ENCODE peak calls at places on chromosomes 5 and 9, in eight cellular contexts. O is keratinocyte, P is thyroid gland, L is astrocyte of the spinal cord, Z is heart right ventricle, I is HCT116, G is AG04449, M is HepG2. D is an unnamed sample.

GRCh38 chr9:92206490-92206889 is 87.0 kb downstream of the IARS1 start:
- DNase-seq in Z (no peak), M (no peak), L (peak; percentile 12), G (no peak), P (no peak), O (no peak), I (no peak), D (no peak)

GRCh38 chr5:119451561-119451960 is 736 bp upstream of the HSD17B4 start:
- DNase-seq in Z (no peak), O (no peak), L (no peak), M (no peak), I (no peak), G (no peak), P (no peak), D (no peak)

GRCh38 chr9:71748280-71748743 is 20.0 kb downstream of the CEMIP2 start:
- DNase-seq in O (no peak), P (no peak), L (peak; percentile 88), G (peak; percentile 59), Z (no peak), I (no peak), M (no peak), D (no peak)

GRCh38 chr9:114102484-114102883 is 3.4 kb upstream of the KIF12 start:
- DNase-seq in M (no peak), Z (no peak), O (no peak), I (no peak), L (no peak), G (no peak), P (no peak), D (no peak)

GRCh38 chr9:111902396-111903147 is 6.0 kb downstream of the UGCG start:
- DNase-seq in M (no peak), L (no peak), P (no peak), O (no peak), I (no peak), G (no peak), Z (no peak), D (no peak)

GRCh38 chr5:141504216-141504615 is 15.3 kb downstream of the PCDHGC5 start:
- DNase-seq in P (no peak), G (no peak), L (no peak), O (no peak), M (no peak), I (no peak), Z (no peak), D (no peak)

GRCh38 chr9:121797056-121797455 is 145.6 kb downstream of the DAB2IP start:
- DNase-seq in M (no peak), P (no peak), Z (no peak), L (no peak), O (no peak), G (no peak), I (no peak), D (no peak)

GRCh38 chr5:38060354-38060753 is 198.0 kb upstream of the EGFLAM start:
- DNase-seq in Z (no peak), L (peak; percentile 53), I (no peak), P (no peak), M (peak; percentile 80), O (no peak), G (peak; percentile 12), D (no peak)

GRCh38 chr9:82934949-82935348 is 128.0 kb downstream of the RASEF start:
- DNase-seq in O (peak; percentile 2), I (no peak), M (peak; percentile 83), L (peak; percentile 79), Z (no peak), G (peak; percentile 2), P (no peak), D (no peak)

DNA sequence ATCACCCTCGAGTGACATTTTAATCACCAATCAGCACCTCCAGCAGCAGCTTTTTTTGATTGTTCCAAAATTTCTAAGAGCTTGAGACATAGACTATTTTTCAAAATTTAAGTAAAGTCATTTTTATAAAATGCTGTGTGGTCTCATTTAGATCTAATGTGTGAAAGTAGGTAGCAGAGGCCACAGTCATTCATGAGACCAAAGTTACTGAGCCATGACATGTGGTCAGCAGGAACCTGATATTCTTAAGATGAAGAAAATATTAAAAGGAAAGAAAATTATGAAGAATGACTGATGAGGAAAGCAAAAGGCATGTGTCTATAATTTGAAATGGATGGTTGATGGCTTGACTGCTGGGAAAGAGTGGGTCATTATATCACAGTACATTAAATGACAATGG is 7.2 kb downstream of the FREM1 start:
- DNase-seq in I (no peak), L (no peak), O (no peak), Z (no peak), G (no peak), M (no peak), P (no peak), D (no peak)
- TF ChIP-seq CTCF in I (no peak), L (no peak), O (no peak), Z (no peak), G (no peak), M (no peak), P (no peak), D (no peak)

DNA sequence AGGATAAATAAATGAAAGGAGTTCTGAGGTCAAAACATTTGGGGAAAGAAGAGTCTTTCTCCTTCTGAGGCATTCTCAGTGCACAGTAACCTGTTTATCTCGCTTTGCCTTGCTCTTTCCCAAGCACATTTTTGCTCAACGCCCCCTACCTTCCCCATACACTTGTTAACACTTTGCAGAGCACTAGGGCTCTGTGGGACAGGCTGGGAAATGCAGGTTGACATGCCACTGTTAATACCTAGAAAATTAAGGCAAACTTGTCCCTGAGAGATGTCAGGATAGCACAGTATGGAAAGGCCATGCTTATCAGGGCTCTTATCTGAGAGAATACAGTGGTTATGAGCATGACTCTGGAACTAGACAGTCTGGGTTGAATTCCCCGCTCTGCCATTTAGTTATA is 152.0 kb downstream of the DOCK8 start:
- DNase-seq in O (no peak), M (no peak), G (no peak), P (no peak), Z (no peak), I (no peak), L (no peak), D (no peak)
- TF ChIP-seq CTCF in O (no peak), M (no peak), G (no peak), P (no peak), Z (no peak), I (no peak), L (no peak), D (no peak)

DNA sequence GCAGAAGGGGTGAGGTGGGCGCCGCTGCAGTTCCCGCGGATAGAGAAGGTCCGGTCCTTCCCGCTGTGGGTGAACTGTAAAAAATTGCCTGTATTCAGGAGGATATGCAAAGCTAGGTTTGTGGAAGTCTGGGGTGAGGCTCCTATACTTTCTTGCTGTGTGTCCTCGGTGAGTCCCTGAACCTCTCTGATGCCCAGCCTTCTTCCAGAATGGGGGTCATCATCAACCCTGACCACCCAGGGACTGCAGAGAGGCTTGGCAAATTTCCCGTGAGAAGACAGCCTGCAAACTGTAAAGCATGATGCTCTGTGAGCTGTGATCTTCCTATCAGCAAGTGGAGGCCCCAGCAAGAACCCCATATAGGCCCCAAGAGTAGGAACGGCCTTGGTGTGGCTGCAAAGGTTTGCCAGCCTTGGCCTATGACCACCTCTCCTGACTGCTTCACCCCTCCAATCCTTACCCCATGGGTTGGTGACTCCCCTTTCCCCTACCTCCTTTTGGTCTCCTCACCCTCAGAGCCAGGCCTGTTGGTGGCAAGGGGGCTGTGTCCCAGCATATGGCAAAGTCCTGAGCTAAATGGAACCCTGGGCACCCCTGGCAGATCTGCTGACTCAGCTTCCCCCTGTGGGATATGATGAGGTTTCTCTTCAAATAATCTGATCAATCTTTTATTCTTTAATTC is 767 bp downstream of the ALDH1B1 start:
- DNase-seq in I (no peak), P (no peak), M (no peak), Z (no peak), G (no peak), L (no peak), O (no peak), D (no peak)
- TF ChIP-seq CTCF in I (no peak), P (no peak), M (no peak), Z (no peak), G (no peak), L (no peak), O (no peak), D (no peak)

GRCh38 chr5:137498736-137499505 is at the start of gene SPOCK1:
- DNase-seq in M (peak; percentile 14), L (peak; percentile 59), Z (peak; percentile 47), I (peak; percentile 12), G (no peak), O (no peak), P (peak; percentile 75), D (peak; percentile 69)
- TF ChIP-seq CTCF in M (peak; percentile 66), L (peak; percentile 58), Z (peak; percentile 72), I (peak; percentile 41), G (peak; percentile 58), O (peak; percentile 57), P (peak; percentile 92), D (peak; percentile 78)

GRCh38 chr5:17614872-17615605 is 4.8 kb downstream of the TAF11L12 start:
- DNase-seq in O (no peak), I (no peak), P (no peak), M (no peak), G (no peak), L (no peak), Z (no peak), D (no peak)

GRCh38 chr5:17625686-17626085 is 6.2 kb upstream of the TAF11L13 start:
- DNase-seq in O (no peak), Z (no peak), I (no peak), L (no peak), G (no peak), P (no peak), M (no peak), D (no peak)

GRCh38 chr5:17619353-17619752 is 9.2 kb downstream of the TAF11L12 start:
- DNase-seq in M (no peak), I (no peak), P (no peak), G (no peak), O (no peak), Z (no peak), L (no peak), D (no peak)

DNA sequence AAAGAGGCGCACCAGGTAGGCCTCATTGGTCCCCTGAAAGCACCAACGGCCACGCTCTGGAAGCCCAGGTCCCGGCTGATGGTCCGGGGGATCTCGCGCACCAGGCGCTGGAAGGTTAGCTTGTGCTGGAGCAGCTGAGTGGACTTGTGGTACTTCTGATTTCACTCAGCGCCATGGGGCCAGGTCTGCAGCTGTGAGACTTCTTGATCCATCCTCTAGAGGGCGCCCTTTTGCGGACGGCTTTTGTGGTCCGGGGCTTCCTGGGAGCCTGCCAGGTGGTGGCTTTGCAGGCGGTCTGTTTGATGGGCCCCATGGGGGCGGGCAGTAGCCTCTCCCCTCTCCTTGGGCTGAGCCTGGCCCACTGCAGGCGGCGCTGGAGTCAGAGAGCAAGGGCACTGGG is 10.4 kb downstream of the TAF11L12 start:
- DNase-seq in L (no peak), P (no peak), G (no peak), Z (no peak), M (no peak), I (no peak), O (no peak), D (no peak)
- TF ChIP-seq CTCF in L (peak; percentile 5), P (no peak), G (no peak), Z (no peak), M (peak; percentile 17), I (no peak), O (no peak), D (peak; percentile 32)

DNA sequence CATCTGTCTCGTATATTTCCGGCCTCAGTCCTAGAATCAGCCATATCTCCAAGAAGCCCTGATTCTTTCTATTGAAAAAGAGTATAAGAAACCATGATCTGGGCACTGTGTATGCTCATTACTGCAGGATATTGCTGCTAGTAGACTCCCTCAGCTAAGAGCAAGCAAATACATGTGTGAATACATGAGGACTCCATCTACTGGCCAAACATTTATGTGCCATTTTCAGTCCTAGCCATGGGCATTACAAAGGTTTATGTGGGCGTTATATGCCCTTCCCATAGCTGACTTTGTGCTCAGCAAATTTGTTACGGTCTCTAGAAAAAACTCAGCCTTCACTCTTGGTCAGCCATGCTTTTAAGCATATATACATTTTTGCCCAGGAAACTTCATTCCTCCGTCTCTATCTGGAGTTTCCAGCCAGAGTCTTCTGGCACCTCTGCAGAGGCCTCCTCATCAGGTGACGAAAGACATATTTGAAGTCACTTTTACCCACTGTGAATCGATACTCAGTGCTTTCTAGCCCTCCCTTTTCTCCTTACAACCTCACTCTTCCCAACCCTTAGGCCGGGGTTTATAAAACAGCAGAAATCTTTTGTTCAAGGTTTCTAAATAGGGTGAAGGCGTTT is 1495.6 kb upstream of the CDH6 start:
- DNase-seq in L (no peak), Z (no peak), M (peak; percentile 39), G (no peak), P (no peak), I (no peak), O (no peak), D (no peak)
- TF ChIP-seq CTCF in L (no peak), Z (no peak), M (peak; percentile 56), G (no peak), P (no peak), I (no peak), O (no peak), D (peak; percentile 56)